ENCODE peak calls at places on chromosomes 6 and 20, in five cellular contexts. A is HCT116, L is heart left ventricle, T is right lobe of liver, Q is HepG2. R is an unnamed sample.

GRCh38 chr20:1371830-1372539 is 20.9 kb downstream of the FKBP1A start:
- ATAC-seq in T (no peak), Q (no peak), A (no peak), L (no peak), R (no peak)

GRCh38 chr6:30013296-30013922 is 47.7 kb upstream of the POLR1H start:
- ATAC-seq in A (peak), Q (peak), L (peak), T (peak), R (peak)

GRCh38 chr20:38730989-38731737 is 6.9 kb downstream of the SLC32A1 start:
- ATAC-seq in L (peak), Q (peak), A (peak), T (peak), R (peak)

GRCh38 chr20:46182801-46183200 is 64.7 kb downstream of the CD40 start:
- ATAC-seq in Q (no peak), A (no peak), T (no peak), L (no peak), R (no peak)

GRCh38 chr6:14278000-14278399 is 160.4 kb downstream of the CD83 start:
- ATAC-seq in A (no peak), Q (no peak), T (no peak), L (no peak), R (no peak)

GRCh38 chr6:106247733-106248132 is 77.8 kb downstream of the ATG5 start:
- ATAC-seq in Q (no peak), A (no peak), L (no peak), T (no peak), R (no peak)

GRCh38 chr20:46122516-46123481 is 4.7 kb downstream of the CD40 start:
- ATAC-seq in A (no peak), L (no peak), Q (no peak), T (no peak), R (no peak)

GRCh38 chr20:652611-653109 is 340 bp downstream of the SRXN1 start:
- ATAC-seq in A (peak), L (no peak), T (peak), Q (no peak), R (peak)

GRCh38 chr6:23532227-23532626 is 593.8 kb upstream of the NRSN1 start:
- ATAC-seq in T (no peak), L (peak), A (no peak), Q (no peak), R (peak)

GRCh38 chr6:132413501-132413805 is 12.2 kb upstream of the MOXD1 start:
- ATAC-seq in T (no peak), A (no peak), L (no peak), Q (no peak), R (no peak)

GRCh38 chr6:166928644-166929515 is 27.5 kb downstream of the RNASET2 start:
- ATAC-seq in A (no peak), L (no peak), T (no peak), Q (no peak), R (no peak)

GRCh38 chr20:60007452-60007851 is 49.2 kb downstream of the CDH26 start:
- ATAC-seq in Q (no peak), T (no peak), A (no peak), L (peak), R (no peak)

GRCh38 chr6:73391735-73392134 is 2.9 kb upstream of the DDX43 start:
- ATAC-seq in T (no peak), Q (no peak), A (no peak), L (no peak), R (no peak)

GRCh38 chr20:43727980-43728590 is 1.3 kb upstream of the GTSF1L start:
- ATAC-seq in T (no peak), A (no peak), Q (no peak), L (no peak), R (no peak)

GRCh38 chr6:142874676-142875075 is 70.3 kb downstream of the HIVEP2 start:
- ATAC-seq in L (no peak), A (peak), Q (peak), T (no peak), R (no peak)

GRCh38 chr20:17626217-17627007 is 55.6 kb downstream of the RRBP1 start:
- ATAC-seq in L (peak), A (no peak), Q (no peak), T (peak), R (peak)

GRCh38 chr20:19701449-19701848 is 56.6 kb upstream of the RIN2 start:
- ATAC-seq in L (no peak), Q (no peak), T (no peak), A (no peak), R (no peak)

GRCh38 chr6:14130431-14131075 is 13.0 kb downstream of the CD83 start:
- ATAC-seq in L (no peak), T (no peak), A (no peak), Q (no peak), R (no peak)

GRCh38 chr6:131510094-131510493 is 62.9 kb upstream of the ARG1 start:
- ATAC-seq in A (no peak), Q (no peak), T (no peak), L (no peak), R (no peak)

GRCh38 chr6:168440520-168441433 is at the start of gene SMOC2:
- ATAC-seq in T (no peak), L (peak), A (no peak), Q (peak), R (peak)

GRCh38 chr20:48288930-48289507 is 503.7 kb upstream of the SULF2 start:
- ATAC-seq in L (no peak), A (no peak), T (no peak), Q (no peak), R (no peak)

GRCh38 chr20:53778041-53778516 is 184.4 kb upstream of the ZNF217 start:
- ATAC-seq in Q (no peak), L (no peak), A (no peak), T (peak), R (no peak)

GRCh38 chr6:32148722-32149576 is 2.8 kb downstream of the PRRT1 start:
- ATAC-seq in L (peak), T (peak), Q (no peak), A (peak), R (no peak)

GRCh38 chr6:129936329-129937165 is 75.4 kb upstream of the TMEM244 start:
- ATAC-seq in T (peak), A (peak), L (no peak), Q (peak), R (no peak)

GRCh38 chr6:144094731-144095133 is 641 bp downstream of the SF3B5 start:
- ATAC-seq in L (peak), A (no peak), T (no peak), Q (peak), R (no peak)

GRCh38 chr20:38874460-38875169 is 51.6 kb upstream of the FAM83D start:
- ATAC-seq in Q (peak), A (no peak), L (peak), T (peak), R (no peak)

GRCh38 chr6:143973097-143973979 is 34.7 kb downstream of the PLAGL1 start:
- ATAC-seq in T (no peak), Q (peak), A (no peak), L (no peak), R (no peak)

GRCh38 chr6:107509506-107509905 is 19.6 kb downstream of the SOBP start:
- ATAC-seq in Q (no peak), A (no peak), L (no peak), T (no peak), R (no peak)

GRCh38 chr6:132399376-132400074 is 1.8 kb downstream of the MOXD1 start:
- ATAC-seq in L (no peak), Q (no peak), T (no peak), A (no peak), R (no peak)

GRCh38 chr6:131765081-131765852 is 42.6 kb upstream of the ENPP1 start:
- ATAC-seq in L (peak), T (peak), Q (peak), A (no peak), R (no peak)

GRCh38 chr20:47004179-47004578 is 109.5 kb downstream of the EYA2 start:
- ATAC-seq in A (no peak), L (no peak), Q (no peak), T (no peak), R (no peak)

GRCh38 chr6:53325785-53326184 is 23.0 kb downstream of the ELOVL5 start:
- ATAC-seq in A (no peak), L (peak), Q (no peak), T (no peak), R (no peak)

GRCh38 chr6:44641344-44641743 is 253.8 kb downstream of the CDC5L start:
- ATAC-seq in Q (no peak), T (no peak), L (peak), A (no peak), R (no peak)

DNA sequence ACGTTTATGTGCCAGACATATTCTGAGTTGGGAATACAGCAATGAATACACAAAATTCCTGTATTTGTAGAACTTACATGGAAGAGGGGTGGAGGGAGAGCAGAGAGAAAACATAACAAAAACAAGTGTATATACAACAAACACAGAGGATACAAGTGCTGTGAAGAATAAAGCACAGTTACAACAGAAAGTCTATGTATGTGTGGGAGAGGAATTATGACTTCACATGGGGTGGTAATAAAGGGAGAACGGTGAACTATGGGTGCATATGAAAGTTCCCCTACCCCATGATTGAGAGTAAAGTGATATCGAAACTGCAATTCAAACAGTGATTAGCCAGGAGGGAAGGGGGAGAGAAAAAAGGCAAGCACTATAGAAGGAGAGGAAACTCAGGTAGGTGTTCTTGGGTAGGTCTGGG is 24.6 kb downstream of the HBS1L start:
- ATAC-seq in Q (no peak), L (no peak), T (no peak), A (no peak), R (no peak)
- TF ChIP-seq POLR2A in Q (no peak), L (no peak), T (no peak), A (no peak), R (no peak)

GRCh38 chr20:61169870-61170269 is 82.2 kb upstream of the CDH4 start:
- ATAC-seq in A (no peak), Q (no peak), L (no peak), T (no peak), R (no peak)
- TF ChIP-seq POLR2A in A (no peak), Q (no peak), L (no peak), T (no peak), R (no peak)

GRCh38 chr6:159969921-159970320 is 1.0 kb downstream of the IGF2R start:
- ATAC-seq in T (peak), L (peak), A (peak), Q (peak), R (peak)
- TF ChIP-seq POLR2A in T (peak), L (no peak), A (no peak), Q (peak), R (no peak)

GRCh38 chr6:35590622-35591066 is 77.9 kb upstream of the TULP1 start:
- ATAC-seq in L (peak), Q (no peak), A (no peak), T (peak), R (peak)
- TF ChIP-seq POLR2A in L (peak), Q (no peak), A (no peak), T (no peak), R (peak)

GRCh38 chr20:12893019-12893418 is 115.8 kb upstream of the SPTLC3 start:
- ATAC-seq in T (no peak), Q (no peak), L (no peak), A (no peak), R (no peak)
- TF ChIP-seq POLR2A in T (no peak), Q (no peak), L (no peak), A (no peak), R (no peak)

DNA sequence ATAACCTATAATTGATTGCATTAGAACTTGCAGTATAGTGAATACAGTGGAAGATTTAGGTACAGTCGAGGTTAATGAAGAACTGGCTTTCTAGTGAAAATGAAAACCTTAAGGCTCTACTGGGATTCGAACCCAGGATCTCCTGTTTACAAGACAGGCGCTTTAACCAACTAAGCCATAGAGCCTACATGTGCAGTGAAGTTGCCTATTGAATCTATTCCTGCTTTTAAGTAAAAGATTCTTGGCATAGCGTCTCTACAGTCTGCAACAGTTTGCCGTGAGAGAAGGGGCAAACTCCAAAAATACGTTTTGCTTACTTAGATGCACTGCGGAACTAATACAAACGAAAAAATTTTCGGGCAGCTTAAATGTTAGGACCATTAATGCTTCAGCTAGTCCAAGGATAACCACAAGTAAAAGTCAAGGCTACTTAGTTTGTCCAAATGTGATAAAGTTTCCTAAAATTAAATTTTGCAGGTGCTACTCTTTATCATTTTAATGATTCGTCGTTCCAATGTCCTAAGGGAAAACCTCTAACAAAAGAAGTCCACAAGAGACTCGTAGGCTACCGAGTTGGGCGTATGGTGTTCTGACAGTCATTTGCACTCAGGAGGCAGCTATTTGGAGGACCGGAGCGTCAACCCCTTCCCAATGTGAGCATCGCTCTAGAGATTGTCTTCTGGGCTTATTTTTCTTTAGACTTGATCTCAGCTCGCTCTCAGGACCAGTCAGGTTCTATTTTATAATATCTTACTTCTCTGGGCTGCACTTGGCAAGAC is 31.3 kb upstream of the ZSCAN23 start:
- ATAC-seq in T (no peak), A (peak), L (no peak), Q (peak), R (no peak)
- TF ChIP-seq POLR2A in T (no peak), A (no peak), L (no peak), Q (no peak), R (no peak)

GRCh38 chr6:7262037-7262461 is 51.0 kb downstream of the SSR1 start:
- ATAC-seq in Q (no peak), A (peak), L (peak), T (peak), R (no peak)

GRCh38 chr6:7264041-7264440 is 49.0 kb downstream of the SSR1 start:
- ATAC-seq in Q (no peak), A (no peak), T (no peak), L (no peak), R (no peak)

GRCh38 chr6:7260291-7261029 is 52.5 kb downstream of the SSR1 start:
- ATAC-seq in A (peak), L (peak), T (no peak), Q (peak), R (peak)

GRCh38 chr6:7262746-7263335 is 50.2 kb downstream of the SSR1 start:
- ATAC-seq in A (no peak), T (no peak), L (no peak), Q (no peak), R (no peak)

DNA sequence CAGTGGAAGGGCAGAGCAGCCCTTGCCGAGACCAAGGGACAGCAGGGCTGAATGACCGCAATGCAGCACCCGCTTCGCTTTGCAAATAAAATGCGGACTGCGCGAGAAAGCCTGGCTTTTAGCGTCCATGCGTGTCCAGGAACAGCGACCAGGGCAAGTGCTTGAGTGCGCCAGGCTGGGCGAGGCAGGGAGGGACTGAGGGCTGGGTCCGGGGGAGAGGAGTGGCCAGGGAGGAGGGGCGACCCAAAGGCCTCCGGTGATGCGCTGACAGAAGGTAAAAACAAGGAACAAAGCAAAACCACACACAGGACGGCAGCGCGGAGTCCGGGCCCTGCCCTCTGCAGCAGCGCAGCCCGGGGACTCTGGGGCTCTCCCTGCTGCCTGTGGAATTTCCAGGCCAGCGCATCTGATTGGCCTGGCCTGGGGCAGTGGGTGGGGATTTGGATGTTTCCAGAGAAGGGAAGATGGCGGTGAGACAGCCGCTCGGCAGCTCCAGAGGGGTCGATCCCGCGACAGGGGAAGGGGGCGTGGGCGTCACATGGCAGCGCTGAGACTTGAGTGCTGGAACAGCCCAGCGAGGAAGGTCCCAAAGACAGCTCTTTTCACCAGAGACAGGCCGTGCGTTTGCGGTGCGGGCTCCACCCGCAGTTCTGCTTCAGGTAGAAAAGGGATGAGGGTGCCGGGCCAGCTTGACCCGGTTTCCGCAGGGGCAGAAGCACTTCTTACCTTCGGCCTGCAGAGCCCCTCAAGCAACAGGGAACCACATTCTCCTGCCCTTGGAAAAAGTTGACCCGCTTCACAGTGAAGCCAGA is 51.8 kb downstream of the SSR1 start:
- ATAC-seq in A (peak), T (peak), Q (peak), L (peak), R (peak)
- TF ChIP-seq POLR2A in A (peak), T (peak), Q (peak), L (peak), R (peak)

R was measured in gastroesophageal sphincter.